ENCODE peak calls at places on chromosomes 16 and 17, in five cellular contexts. One of them, this sample, is unnamed.

GRCh38 chr16:30184430-30185140 is 1.2 kb downstream of the CORO1A start:
- DNase-seq in A549: no peak
- DNase-seq in cardiac fibroblast: no peak
- DNase-seq in ovary: peak; percentile 47
- DNase-seq in HL-60: peak; percentile 95
- DNase-seq in this sample: peak; percentile 5

GRCh38 chr17:54785643-54786258 is 114.9 kb upstream of the TOM1L1 start:
- DNase-seq in ovary: no peak
- DNase-seq in A549: no peak
- DNase-seq in HL-60: no peak
- DNase-seq in cardiac fibroblast: no peak
- DNase-seq in this sample: no peak

GRCh38 chr17:9902116-9902515 is 3.0 kb downstream of the RCVRN start:
- DNase-seq in HL-60: no peak
- DNase-seq in A549: no peak
- DNase-seq in cardiac fibroblast: no peak
- DNase-seq in ovary: no peak
- DNase-seq in this sample: no peak

GRCh38 chr17:78722101-78722761 is 59.8 kb downstream of the CYTH1 start:
- DNase-seq in HL-60: no peak
- DNase-seq in A549: no peak
- DNase-seq in ovary: no peak
- DNase-seq in cardiac fibroblast: no peak
- DNase-seq in this sample: no peak

GRCh38 chr16:26993511-26993910 is 73.2 kb upstream of the C16orf82 start:
- DNase-seq in cardiac fibroblast: no peak
- DNase-seq in ovary: no peak
- DNase-seq in HL-60: no peak
- DNase-seq in A549: no peak
- DNase-seq in this sample: no peak

GRCh38 chr16:87702325-87702811 is 63.4 kb downstream of the KLHDC4 start:
- DNase-seq in HL-60: no peak
- DNase-seq in cardiac fibroblast: peak; percentile 40
- DNase-seq in ovary: peak; percentile 52
- DNase-seq in A549: no peak
- DNase-seq in this sample: no peak

GRCh38 chr17:55577011-55577586 is 65.8 kb upstream of the SMIM36 start:
- DNase-seq in A549: no peak
- DNase-seq in HL-60: no peak
- DNase-seq in ovary: peak; percentile 56
- DNase-seq in cardiac fibroblast: peak; percentile 69
- DNase-seq in this sample: no peak

GRCh38 chr17:38702166-38702899 is 2.7 kb upstream of the MLLT6 start:
- DNase-seq in ovary: peak; percentile 91
- DNase-seq in A549: peak; percentile 90
- DNase-seq in HL-60: peak; percentile 79
- DNase-seq in cardiac fibroblast: peak; percentile 87
- DNase-seq in this sample: peak; percentile 54

GRCh38 chr16:67847064-67847861 is at the start of gene CENPT:
- DNase-seq in A549: peak; percentile 66
- DNase-seq in HL-60: no peak
- DNase-seq in ovary: no peak
- DNase-seq in cardiac fibroblast: peak; percentile 56
- DNase-seq in this sample: peak; percentile 87

GRCh38 chr17:81901167-81902022 is 643 bp upstream of the NPB start:
- DNase-seq in ovary: no peak
- DNase-seq in A549: no peak
- DNase-seq in HL-60: no peak
- DNase-seq in cardiac fibroblast: no peak
- DNase-seq in this sample: no peak

GRCh38 chr17:51650202-51650601 is 389.9 kb downstream of the UTP18 start:
- DNase-seq in ovary: no peak
- DNase-seq in A549: no peak
- DNase-seq in HL-60: no peak
- DNase-seq in cardiac fibroblast: no peak
- DNase-seq in this sample: no peak

GRCh38 chr16:87076950-87077749 is 240.0 kb downstream of the C16orf95 start:
- DNase-seq in A549: peak; percentile 79
- DNase-seq in HL-60: no peak
- DNase-seq in cardiac fibroblast: peak; percentile 66
- DNase-seq in ovary: no peak
- DNase-seq in this sample: peak; percentile 13

GRCh38 chr16:714558-715447 is at the start of gene METRN:
- DNase-seq in HL-60: peak; percentile 72
- DNase-seq in ovary: peak; percentile 94
- DNase-seq in cardiac fibroblast: peak; percentile 91
- DNase-seq in A549: peak; percentile 90
- DNase-seq in this sample: peak; percentile 47

GRCh38 chr16:2511128-2511785 is 2.5 kb upstream of the ATP6V0C start:
- DNase-seq in ovary: peak; percentile 85
- DNase-seq in cardiac fibroblast: peak; percentile 65
- DNase-seq in A549: no peak
- DNase-seq in HL-60: no peak
- DNase-seq in this sample: peak; percentile 42

GRCh38 chr17:48909796-48910195 is 1.6 kb downstream of the UBE2Z start:
- DNase-seq in A549: no peak
- DNase-seq in HL-60: no peak
- DNase-seq in ovary: no peak
- DNase-seq in cardiac fibroblast: no peak
- DNase-seq in this sample: peak; percentile 14

GRCh38 chr16:11572301-11572995 is 14.3 kb downstream of the LITAF start:
- DNase-seq in A549: no peak
- DNase-seq in cardiac fibroblast: no peak
- DNase-seq in ovary: no peak
- DNase-seq in HL-60: no peak
- DNase-seq in this sample: no peak

GRCh38 chr17:49157784-49158183 is 25.2 kb downstream of the B4GALNT2 start:
- DNase-seq in A549: peak; percentile 47
- DNase-seq in HL-60: no peak
- DNase-seq in cardiac fibroblast: peak; percentile 12
- DNase-seq in ovary: no peak
- DNase-seq in this sample: peak; percentile 5

GRCh38 chr17:60141111-60142018 is 8.4 kb upstream of the CA4 start:
- DNase-seq in A549: no peak
- DNase-seq in ovary: no peak
- DNase-seq in HL-60: no peak
- DNase-seq in cardiac fibroblast: no peak
- DNase-seq in this sample: peak; percentile 13

GRCh38 chr17:40331743-40332641 is 23.0 kb downstream of the RARA start:
- DNase-seq in A549: peak; percentile 75
- DNase-seq in cardiac fibroblast: peak; percentile 97
- DNase-seq in ovary: peak; percentile 96
- DNase-seq in HL-60: no peak
- DNase-seq in this sample: no peak

GRCh38 chr16:50603206-50604064 is 55.2 kb downstream of the NKD1 start:
- DNase-seq in ovary: peak; percentile 79
- DNase-seq in A549: no peak
- DNase-seq in HL-60: no peak
- DNase-seq in cardiac fibroblast: peak; percentile 55
- DNase-seq in this sample: no peak

DNA sequence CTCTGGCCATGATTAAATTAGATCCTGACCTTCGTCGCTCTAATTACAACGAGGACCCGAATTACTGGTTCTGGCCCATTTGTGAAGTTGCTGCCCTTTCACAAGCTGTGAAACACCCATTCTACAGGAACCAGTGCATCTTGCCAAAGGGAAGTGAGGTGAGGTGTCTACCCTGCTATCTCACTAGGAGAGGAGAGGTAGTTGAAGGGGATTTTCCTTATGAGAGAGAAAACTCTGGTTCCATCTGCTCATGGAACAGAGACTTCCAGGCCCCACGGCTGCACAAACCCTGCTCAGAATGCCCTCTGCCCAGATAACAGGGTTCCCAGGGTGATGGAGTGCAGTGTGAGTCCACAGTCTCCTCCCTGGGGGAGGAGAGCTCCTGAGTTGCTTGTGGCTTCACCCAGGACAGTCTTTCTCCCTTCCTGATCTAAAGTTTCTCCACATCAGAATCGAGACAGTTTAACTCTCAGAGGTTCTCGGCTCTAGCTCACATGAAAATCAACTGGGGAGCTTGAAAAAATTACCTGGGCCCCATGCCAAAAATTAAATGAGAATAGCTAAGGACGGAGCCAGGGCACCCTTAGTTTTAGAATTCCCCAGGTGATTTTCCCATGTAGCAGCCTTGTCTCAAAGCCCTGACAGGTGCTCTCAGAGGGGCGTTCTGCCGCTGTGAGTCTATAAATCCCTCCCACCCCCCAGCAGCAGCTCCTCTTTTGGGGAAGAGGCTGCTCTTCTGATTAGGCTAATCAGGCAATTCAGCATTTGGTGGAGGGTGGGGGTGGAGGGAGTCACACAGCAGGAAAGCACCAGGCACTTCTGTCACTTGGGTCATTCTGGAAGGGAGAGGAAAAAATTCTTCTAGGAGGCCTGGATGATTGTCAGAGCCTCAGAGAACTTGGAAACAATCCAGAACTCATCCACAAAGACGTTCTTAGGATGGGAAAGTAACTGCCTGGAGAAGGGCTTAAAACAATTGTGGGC is 7.6 kb upstream of the SSTR2 start:
- DNase-seq in A549: no peak
- DNase-seq in HL-60: no peak
- DNase-seq in cardiac fibroblast: no peak
- DNase-seq in ovary: no peak
- DNase-seq in this sample: no peak
- H3K4me3 ChIP-seq in A549: no peak overlapping the region
- H3K4me3 ChIP-seq in HL-60: no peak overlapping the region
- H3K4me3 ChIP-seq in cardiac fibroblast: no peak overlapping the region
- H3K4me3 ChIP-seq in ovary: no peak overlapping the region
- H3K4me3 ChIP-seq in this sample: no peak overlapping the region

GRCh38 chr16:17467923-17468540 is 2.7 kb downstream of the XYLT1 start:
- DNase-seq in ovary: peak; percentile 80
- DNase-seq in HL-60: no peak
- DNase-seq in cardiac fibroblast: peak; percentile 65
- DNase-seq in A549: peak; percentile 29
- DNase-seq in this sample: no peak
- TF ChIP-seq CTCF in ovary: peak; percentile 59
- TF ChIP-seq CTCF in HL-60: peak; percentile 23
- TF ChIP-seq CTCF in cardiac fibroblast: peak; percentile 76
- TF ChIP-seq CTCF in A549: peak; percentile 54
- TF ChIP-seq CTCF in this sample: peak; percentile 10

GRCh38 chr17:74836691-74837467 is 22.8 kb downstream of the GRIN2C start:
- DNase-seq in ovary: no peak
- DNase-seq in HL-60: no peak
- DNase-seq in cardiac fibroblast: no peak
- DNase-seq in A549: no peak
- DNase-seq in this sample: no peak
- H3K4me3 ChIP-seq in ovary: no peak overlapping the region
- H3K4me3 ChIP-seq in HL-60: no peak overlapping the region
- H3K4me3 ChIP-seq in cardiac fibroblast: no peak overlapping the region
- H3K4me3 ChIP-seq in A549: no peak overlapping the region
- H3K4me3 ChIP-seq in this sample: no peak overlapping the region

GRCh38 chr16:15811416-15811777 is 45.4 kb downstream of the MYH11 start:
- DNase-seq in cardiac fibroblast: no peak
- DNase-seq in ovary: no peak
- DNase-seq in A549: no peak
- DNase-seq in HL-60: no peak
- DNase-seq in this sample: no peak

GRCh38 chr16:15810411-15810810 is 46.4 kb downstream of the MYH11 start:
- DNase-seq in cardiac fibroblast: no peak
- DNase-seq in A549: no peak
- DNase-seq in HL-60: no peak
- DNase-seq in ovary: no peak
- DNase-seq in this sample: no peak

GRCh38 chr16:15808071-15808470 is 48.8 kb downstream of the MYH11 start:
- DNase-seq in cardiac fibroblast: no peak
- DNase-seq in HL-60: no peak
- DNase-seq in A549: no peak
- DNase-seq in ovary: no peak
- DNase-seq in this sample: no peak

GRCh38 chr16:15810949-15811348 is 45.9 kb downstream of the MYH11 start:
- DNase-seq in ovary: no peak
- DNase-seq in HL-60: no peak
- DNase-seq in cardiac fibroblast: no peak
- DNase-seq in A549: no peak
- DNase-seq in this sample: no peak

DNA sequence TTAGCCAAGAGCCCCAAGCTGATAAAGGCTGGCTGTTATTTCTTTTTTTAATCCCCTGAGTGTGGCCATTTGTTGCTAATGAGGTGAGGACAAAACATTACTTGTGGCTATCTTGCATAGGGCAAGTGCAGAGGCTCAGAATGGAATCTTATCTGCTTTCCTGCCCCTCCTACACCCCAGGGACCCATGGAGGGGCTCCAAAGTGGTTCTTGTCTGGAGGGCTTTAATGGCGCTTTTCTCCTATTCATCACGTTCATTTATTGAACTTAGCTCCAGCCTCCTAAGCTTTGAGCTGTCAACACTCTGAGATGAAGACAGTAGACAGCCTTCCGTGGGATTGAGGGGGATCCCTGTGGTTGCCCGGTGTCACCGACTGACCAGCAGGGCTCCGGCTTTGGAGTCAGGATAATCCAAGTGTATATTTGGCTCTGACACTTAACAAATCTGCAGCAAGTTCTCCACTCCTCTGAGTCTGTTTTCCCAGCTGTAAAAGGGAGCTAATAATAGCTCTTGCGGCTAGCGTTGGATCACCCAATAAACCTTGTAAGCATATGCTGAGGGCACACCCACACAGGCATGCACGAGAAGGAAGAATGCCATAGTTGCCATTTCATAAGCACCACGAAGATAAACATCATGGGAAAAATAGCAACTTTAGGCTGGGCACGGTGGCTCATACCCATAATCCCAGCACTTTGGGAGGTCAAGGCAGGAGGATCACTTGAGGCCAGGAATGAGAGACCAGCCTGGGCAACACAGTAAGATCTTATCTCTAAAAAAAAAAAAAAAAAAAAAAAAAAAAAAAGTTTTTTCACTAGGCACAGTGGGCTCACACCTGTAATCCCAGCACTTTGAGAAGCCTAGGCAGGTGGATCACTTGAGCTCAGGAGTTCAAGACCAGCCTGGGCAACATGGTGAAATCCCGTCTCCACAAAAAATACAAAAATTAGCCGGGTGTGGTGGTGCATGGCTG is 44.8 kb downstream of the MYH11 start:
- DNase-seq in ovary: no peak
- DNase-seq in HL-60: no peak
- DNase-seq in A549: peak; percentile 69
- DNase-seq in cardiac fibroblast: peak; percentile 89
- DNase-seq in this sample: peak; percentile 64
- TF ChIP-seq CTCF in ovary: no peak
- TF ChIP-seq CTCF in HL-60: no peak
- TF ChIP-seq CTCF in A549: no peak
- TF ChIP-seq CTCF in cardiac fibroblast: no peak
- TF ChIP-seq CTCF in this sample: no peak

GRCh38 chr16:89264800-89265550 is 47.5 kb downstream of the ZNF778 start:
- DNase-seq in ovary: no peak
- DNase-seq in cardiac fibroblast: no peak
- DNase-seq in A549: no peak
- DNase-seq in HL-60: no peak
- DNase-seq in this sample: no peak

GRCh38 chr16:89257757-89258465 is 40.4 kb downstream of the ZNF778 start:
- DNase-seq in A549: no peak
- DNase-seq in ovary: no peak
- DNase-seq in HL-60: no peak
- DNase-seq in cardiac fibroblast: no peak
- DNase-seq in this sample: no peak

GRCh38 chr16:89265647-89266046 is 48.1 kb downstream of the ZNF778 start:
- DNase-seq in A549: no peak
- DNase-seq in HL-60: no peak
- DNase-seq in cardiac fibroblast: no peak
- DNase-seq in ovary: no peak
- DNase-seq in this sample: no peak

GRCh38 chr16:89257281-89257731 is 39.8 kb downstream of the ZNF778 start:
- DNase-seq in ovary: peak; percentile 59
- DNase-seq in HL-60: no peak
- DNase-seq in cardiac fibroblast: peak; percentile 18
- DNase-seq in A549: no peak
- DNase-seq in this sample: no peak

GRCh38 chr16:89261691-89262563 is 44.4 kb downstream of the ZNF778 start:
- DNase-seq in ovary: peak; percentile 54
- DNase-seq in A549: no peak
- DNase-seq in cardiac fibroblast: no peak
- DNase-seq in HL-60: no peak
- DNase-seq in this sample: no peak
- H3K4me3 ChIP-seq in ovary: no peak overlapping the region
- H3K4me3 ChIP-seq in A549: no peak overlapping the region
- H3K4me3 ChIP-seq in cardiac fibroblast: no peak overlapping the region
- H3K4me3 ChIP-seq in HL-60: no peak overlapping the region
- H3K4me3 ChIP-seq in this sample: no peak overlapping the region